ENCODE peak calls at places on chromosomes 3 and 15, in four cellular contexts. J is small intestine, F is fibroblast of the aortic adventitia, P is mesenchymal stem cell. S is an unnamed sample.

GRCh38 chr3:146577662-146578061 is 27.5 kb downstream of the PLSCR5 start:
- DNase-seq in J (peak), F (peak), P (peak), S (peak)

GRCh38 chr3:44058022-44058867 is 183.4 kb upstream of the TOPAZ1 start:
- DNase-seq in J (no peak), F (peak), P (peak), S (peak)

GRCh38 chr15:27899583-27900295 is 199.4 kb downstream of the OCA2 start:
- DNase-seq in J (no peak), F (no peak), P (no peak), S (no peak)

GRCh38 chr3:12177131-12177530 is 18.4 kb upstream of the TIMP4 start:
- DNase-seq in J (no peak), F (peak), P (no peak), S (peak)

GRCh38 chr15:82044373-82045178 is 1.2 kb downstream of the MEX3B start:
- DNase-seq in J (no peak), F (peak), P (peak), S (peak)

GRCh38 chr3:192237992-192238608 is 489.2 kb downstream of the FGF12 start:
- DNase-seq in J (no peak), F (no peak), P (no peak), S (peak)

GRCh38 chr15:62756326-62756994 is 286.1 kb upstream of the TPM1 start:
- DNase-seq in J (no peak), F (no peak), P (no peak), S (no peak)

GRCh38 chr3:147298511-147298982 is 107.8 kb downstream of the ZIC4 start:
- DNase-seq in J (no peak), F (peak), P (peak), S (peak)

GRCh38 chr3:127431066-127431465 is 143.2 kb upstream of the PRR20G start:
- DNase-seq in J (no peak), F (no peak), P (no peak), S (no peak)

GRCh38 chr15:64921711-64922110 is 10.0 kb downstream of the ANKDD1A start:
- DNase-seq in J (no peak), F (peak), P (no peak), S (no peak)

GRCh38 chr3:132595036-132595435 is 2.0 kb upstream of the ACKR4 start:
- DNase-seq in J (no peak), F (peak), P (peak), S (peak)

GRCh38 chr3:195914648-195915473 is 6.5 kb upstream of the TNK2 start:
- DNase-seq in J (peak), F (peak), P (peak), S (peak)

GRCh38 chr15:63888823-63889222 is 55.1 kb upstream of the HERC1 start:
- DNase-seq in J (no peak), F (no peak), P (no peak), S (no peak)

GRCh38 chr3:93973160-93974126 is at the start of gene PROS1:
- DNase-seq in J (peak), F (peak), P (peak), S (peak)

GRCh38 chr3:126540342-126540849 is 16.4 kb downstream of the CHST13 start:
- DNase-seq in J (no peak), F (peak), P (peak), S (peak)

GRCh38 chr3:61725851-61726333 is 164.5 kb downstream of the PTPRG start:
- DNase-seq in J (peak), F (peak), P (peak), S (no peak)

GRCh38 chr3:141878812-141879211 is 2.4 kb downstream of the ATP1B3 start:
- DNase-seq in J (peak), F (peak), P (peak), S (peak)

GRCh38 chr3:43335799-43336198 is 49.5 kb downstream of the SNRK start:
- DNase-seq in J (no peak), F (no peak), P (no peak), S (no peak)

GRCh38 chr3:187243933-187244564 is 46.8 kb downstream of the RTP1 start:
- DNase-seq in J (no peak), F (peak), P (no peak), S (no peak)

GRCh38 chr3:51967384-51968174 is at the start of gene PCBP4:
- DNase-seq in J (peak), F (no peak), P (peak), S (peak)

GRCh38 chr15:57560976-57561711 is 30.6 kb upstream of the MYZAP start:
- DNase-seq in J (peak), F (peak), P (peak), S (peak)

GRCh38 chr15:67550522-67550921 is 8.0 kb downstream of the MAP2K5 start:
- DNase-seq in J (peak), F (no peak), P (peak), S (peak)

GRCh38 chr3:184816654-184817053 is 4.7 kb downstream of the VPS8 start:
- DNase-seq in J (no peak), F (no peak), P (no peak), S (no peak)

GRCh38 chr3:124793054-124793740 is 62.9 kb downstream of the UMPS start:
- DNase-seq in J (no peak), F (peak), P (peak), S (no peak)

GRCh38 chr15:42736178-42736792 is 643 bp downstream of the CDAN1 start:
- DNase-seq in J (no peak), F (no peak), P (peak), S (peak)

GRCh38 chr3:158093526-158093925 is 12.7 kb downstream of the SHOX2 start:
- DNase-seq in J (no peak), F (no peak), P (no peak), S (no peak)

GRCh38 chr15:99509686-99510461 is 55.9 kb upstream of the MEF2A start:
- DNase-seq in J (no peak), F (no peak), P (no peak), S (peak)

GRCh38 chr3:143203848-143204247 is 84.3 kb downstream of the CHST2 start:
- DNase-seq in J (no peak), F (peak), P (peak), S (no peak)

GRCh38 chr3:120442975-120443517 is 7.7 kb downstream of the FSTL1 start:
- DNase-seq in J (no peak), F (no peak), P (peak), S (no peak)

GRCh38 chr3:64484289-64484992 is 203.4 kb downstream of the ADAMTS9 start:
- DNase-seq in J (peak), F (peak), P (peak), S (peak)

GRCh38 chr15:51320843-51321242 is 17.6 kb downstream of the CYP19A1 start:
- DNase-seq in J (no peak), F (no peak), P (no peak), S (no peak)

GRCh38 chr15:85386261-85386660 is 5.9 kb downstream of the AKAP13 start:
- DNase-seq in J (no peak), F (no peak), P (no peak), S (no peak)

GRCh38 chr15:87631775-87632174 is 624.8 kb downstream of the NTRK3 start:
- DNase-seq in J (no peak), F (no peak), P (no peak), S (no peak)

GRCh38 chr15:70376929-70377691 is 279.4 kb upstream of the TLE3 start:
- DNase-seq in J (peak), F (peak), P (peak), S (peak)
- H3K4me3 ChIP-seq in J (no peak), F (no peak), P (no peak), S (peak)

GRCh38 chr15:88802250-88802990 is 816 bp upstream of the ACAN start:
- DNase-seq in J (no peak), F (no peak), P (no peak), S (peak)
- H3K4me3 ChIP-seq in J (no peak), F (no peak), P (no peak), S (no peak)

GRCh38 chr3:189789432-189789831 is 158.2 kb downstream of the TP63 start:
- DNase-seq in J (no peak), F (no peak), P (no peak), S (no peak)

GRCh38 chr3:189790658-189791057 is 159.5 kb downstream of the TP63 start:
- DNase-seq in J (no peak), F (no peak), P (no peak), S (no peak)

GRCh38 chr3:189787622-189788021 is 156.4 kb downstream of the TP63 start:
- DNase-seq in J (no peak), F (peak), P (no peak), S (no peak)

GRCh38 chr3:189794518-189794917 is 163.3 kb downstream of the TP63 start:
- DNase-seq in J (no peak), F (no peak), P (no peak), S (no peak)

GRCh38 chr3:189792046-189792929 is 161.1 kb downstream of the TP63 start:
- DNase-seq in J (no peak), F (no peak), P (no peak), S (no peak)
- H3K4me3 ChIP-seq in J (no peak), F (no peak), P (no peak), S (no peak)

GRCh38 chr3:72482589-72483249 is 365.5 kb downstream of the SHQ1 start:
- DNase-seq in J (peak), F (peak), P (peak), S (peak)
- H3K4me3 ChIP-seq in J (no peak), F (peak), P (no peak), S (peak)

GRCh38 chr15:37105795-37106333 is 5.5 kb upstream of the MEIS2 start:
- DNase-seq in J (no peak), F (peak), P (no peak), S (no peak)
- H3K4me3 ChIP-seq in J (no peak), F (peak), P (no peak), S (no peak)

GRCh38 chr3:194294888-194295214 is 56.3 kb downstream of the CPN2 start:
- DNase-seq in J (no peak), F (no peak), P (no peak), S (no peak)
- H3K4me3 ChIP-seq in J (no peak), F (no peak), P (no peak), S (no peak)

GRCh38 chr15:60125334-60125733 is 121.2 kb downstream of the FOXB1 start:
- DNase-seq in J (no peak), F (no peak), P (no peak), S (no peak)

GRCh38 chr15:60128710-60129109 is 124.6 kb downstream of the FOXB1 start:
- DNase-seq in J (no peak), F (no peak), P (no peak), S (no peak)

GRCh38 chr15:60128000-60128376 is 123.9 kb downstream of the FOXB1 start:
- DNase-seq in J (no peak), F (no peak), P (no peak), S (no peak)

GRCh38 chr15:60124460-60125070 is 120.5 kb downstream of the FOXB1 start:
- DNase-seq in J (no peak), F (no peak), P (no peak), S (no peak)

GRCh38 chr15:60126661-60127060 is 122.5 kb downstream of the FOXB1 start:
- DNase-seq in J (no peak), F (no peak), P (no peak), S (no peak)
- H3K4me3 ChIP-seq in J (no peak), F (no peak), P (no peak), S (no peak)

GRCh38 chr15:93359780-93360161 is 270.8 kb upstream of the RGMA start:
- DNase-seq in J (no peak), F (no peak), P (no peak), S (no peak)

GRCh38 chr15:93359037-93359779 is 270.2 kb upstream of the RGMA start:
- DNase-seq in J (no peak), F (no peak), P (no peak), S (no peak)

GRCh38 chr15:93362203-93362602 is 273.2 kb upstream of the RGMA start:
- DNase-seq in J (no peak), F (no peak), P (no peak), S (no peak)

GRCh38 chr15:93366387-93367100 is 277.5 kb upstream of the RGMA start:
- DNase-seq in J (no peak), F (no peak), P (no peak), S (no peak)

GRCh38 chr15:93362821-93363220 is 273.8 kb upstream of the RGMA start:
- DNase-seq in J (no peak), F (no peak), P (no peak), S (no peak)
- H3K4me3 ChIP-seq in J (no peak), F (no peak), P (no peak), S (no peak)